ENCODE peak calls at places on chromosomes 6 and 20, in ten cellular contexts. U is breast epithelium, P is RWPE1, Z is K562, A is HFF-Myc, S is PC-3, J is AG04449, E is hepatocyte, B is HCT116, C is neural progenitor cell. T is an unnamed sample.
A peak's percentile ranks its signal among the peaks of the same experiment; 100 is the strongest.

GRCh38 chr20:9467995-9468394 is 46.4 kb upstream of the LAMP5 start:
- DNase-seq in U (no peak), P (no peak), Z (peak; percentile 2), A (no peak), S (peak; percentile 25), J (no peak), E (no peak), B (no peak), C (peak; percentile 59), T (peak; percentile 4)

GRCh38 chr6:170111141-170111664 is 179.7 kb downstream of the DLL1 start:
- DNase-seq in U (no peak), P (no peak), Z (no peak), A (no peak), S (no peak), J (no peak), E (no peak), B (no peak), C (no peak), T (no peak)

GRCh38 chr6:4085329-4085695 is 6.4 kb upstream of the FAM217A start:
- DNase-seq in U (no peak), P (peak; percentile 8), Z (no peak), A (no peak), S (peak; percentile 68), J (peak; percentile 10), E (no peak), B (no peak), C (no peak), T (no peak)

GRCh38 chr6:83461438-83461837 is 30.6 kb upstream of the ME1 start:
- DNase-seq in U (no peak), P (no peak), Z (no peak), A (no peak), S (peak; percentile 79), J (no peak), E (no peak), B (no peak), C (no peak), T (no peak)

GRCh38 chr6:117534974-117535373 is 52.5 kb downstream of the DCBLD1 start:
- DNase-seq in U (no peak), P (no peak), Z (no peak), A (no peak), S (no peak), J (no peak), E (no peak), B (no peak), C (no peak), T (no peak)

GRCh38 chr6:131949615-131949908 is 1.6 kb downstream of the CCN2 start:
- DNase-seq in U (no peak), P (no peak), Z (no peak), A (no peak), S (no peak), J (no peak), E (no peak), B (no peak), C (no peak), T (no peak)

GRCh38 chr20:38671701-38672292 is 52.5 kb upstream of the SLC32A1 start:
- DNase-seq in U (no peak), P (no peak), Z (no peak), A (no peak), S (no peak), J (no peak), E (no peak), B (no peak), C (no peak), T (no peak)

GRCh38 chr20:41040855-41041254 is 12.2 kb downstream of the TOP1 start:
- DNase-seq in U (no peak), P (no peak), Z (no peak), A (no peak), S (no peak), J (no peak), E (no peak), B (no peak), C (no peak), T (no peak)

GRCh38 chr6:15038013-15038791 is 207.7 kb upstream of the JARID2 start:
- DNase-seq in U (no peak), P (no peak), Z (no peak), A (no peak), S (no peak), J (no peak), E (no peak), B (no peak), C (no peak), T (no peak)

GRCh38 chr20:45963059-45964011 is 8.7 kb downstream of the ZNF335 start:
- DNase-seq in U (no peak), P (no peak), Z (peak; percentile 64), A (no peak), S (peak; percentile 76), J (no peak), E (peak; percentile 71), B (no peak), C (peak; percentile 67), T (peak; percentile 34)

GRCh38 chr6:42746452-42747400 is 823 bp upstream of the TBCC start:
- DNase-seq in U (peak; percentile 80), P (peak; percentile 94), Z (peak; percentile 92), A (peak; percentile 85), S (peak; percentile 89), J (peak; percentile 60), E (peak; percentile 89), B (peak; percentile 74), C (peak; percentile 90), T (peak; percentile 92)

GRCh38 chr20:9439806-9440205 is 74.6 kb upstream of the LAMP5 start:
- DNase-seq in U (no peak), P (no peak), Z (no peak), A (no peak), S (no peak), J (no peak), E (no peak), B (no peak), C (no peak), T (no peak)

GRCh38 chr6:7546832-7547714 is 5.6 kb downstream of the DSP start:
- DNase-seq in U (no peak), P (no peak), Z (no peak), A (no peak), S (peak; percentile 49), J (no peak), E (no peak), B (no peak), C (no peak), T (peak; percentile 12)

GRCh38 chr6:487956-488355 is 96.4 kb downstream of the IRF4 start:
- DNase-seq in U (no peak), P (no peak), Z (no peak), A (no peak), S (no peak), J (no peak), E (no peak), B (no peak), C (no peak), T (no peak)

GRCh38 chr6:137341721-137342195 is 122.6 kb upstream of the IFNGR1 start:
- DNase-seq in U (no peak), P (peak; percentile 26), Z (no peak), A (peak; percentile 22), S (peak; percentile 59), J (no peak), E (no peak), B (no peak), C (peak; percentile 53), T (peak; percentile 52)

GRCh38 chr20:44279228-44279627 is 31.8 kb downstream of the FITM2 start:
- DNase-seq in U (no peak), P (peak; percentile 94), Z (no peak), A (no peak), S (peak; percentile 97), J (peak; percentile 29), E (no peak), B (no peak), C (no peak), T (no peak)

GRCh38 chr6:53565886-53566285 is 21.0 kb upstream of the GCLC start:
- DNase-seq in U (no peak), P (no peak), Z (no peak), A (no peak), S (no peak), J (no peak), E (no peak), B (no peak), C (no peak), T (no peak)

GRCh38 chr6:87808005-87808757 is 106.1 kb upstream of the AKIRIN2 start:
- DNase-seq in U (no peak), P (peak; percentile 82), Z (no peak), A (no peak), S (peak; percentile 91), J (no peak), E (no peak), B (no peak), C (no peak), T (no peak)

GRCh38 chr6:85114583-85114939 is 335.3 kb upstream of the NT5E start:
- DNase-seq in U (no peak), P (no peak), Z (no peak), A (no peak), S (no peak), J (no peak), E (no peak), B (no peak), C (no peak), T (no peak)

GRCh38 chr20:25197173-25197869 is 1.8 kb downstream of the ENTPD6 start:
- DNase-seq in U (no peak), P (no peak), Z (no peak), A (no peak), S (peak; percentile 25), J (no peak), E (no peak), B (no peak), C (no peak), T (peak; percentile 10)
- TF ChIP-seq CTCF in U (no peak), P (no peak), Z (no peak), A (no peak), S (peak; percentile 38), J (no peak), E (no peak), B (no peak), C (no peak), T (no peak)

GRCh38 chr6:144283781-144284473 is 1.2 kb upstream of the UTRN start:
- DNase-seq in U (no peak), P (no peak), Z (no peak), A (no peak), S (peak; percentile 52), J (no peak), E (no peak), B (no peak), C (no peak), T (no peak)
- TF ChIP-seq CTCF in U (no peak), P (peak; percentile 24), Z (no peak), A (no peak), S (peak; percentile 35), J (no peak), E (peak; percentile 7), B (no peak), C (no peak), T (no peak)

GRCh38 chr6:26158581-26159416 is 71.6 kb downstream of the HFE start:
- DNase-seq in U (peak; percentile 69), P (no peak), Z (peak; percentile 76), A (peak; percentile 47), S (peak; percentile 64), J (no peak), E (peak; percentile 66), B (no peak), C (no peak), T (peak; percentile 54)
- TF ChIP-seq CTCF in U (no peak), P (no peak), Z (no peak), A (no peak), S (no peak), J (no peak), E (no peak), B (no peak), C (no peak), T (no peak)

DNA sequence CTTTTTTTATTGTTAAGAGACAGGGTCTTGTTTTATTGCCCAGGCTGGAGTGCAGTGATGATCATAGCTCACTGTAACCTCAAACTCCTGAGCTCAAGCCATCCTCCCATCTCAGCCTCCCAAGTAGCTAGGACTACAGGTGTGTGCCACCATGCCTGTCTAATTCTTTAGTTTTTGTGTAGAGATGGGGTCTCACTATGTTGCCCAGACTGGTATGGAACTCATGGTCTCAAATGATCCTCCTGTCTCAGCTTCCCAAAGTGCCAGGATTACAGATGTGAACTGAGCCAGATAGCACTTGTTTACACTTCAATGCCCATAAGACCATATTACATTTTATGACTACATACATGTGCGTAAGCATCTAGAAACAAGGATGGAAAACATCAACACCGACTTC is 18.1 kb downstream of the EIF2S2 start:
- DNase-seq in U (no peak), P (no peak), Z (no peak), A (no peak), S (no peak), J (no peak), E (no peak), B (no peak), C (no peak), T (no peak)
- TF ChIP-seq CTCF in U (no peak), P (no peak), Z (no peak), A (no peak), S (no peak), J (no peak), E (no peak), B (no peak), C (no peak), T (no peak)

T was measured in Calu3.